ENCODE peak calls at places on chromosomes 2 and 18, in four cellular contexts. One of them, this sample, is unnamed.

GRCh38 chr18:11995445-11996189 is 14.3 kb downstream of the IMPA2 start:
- DNase-seq in body of pancreas: peak
- DNase-seq in AG04449: no peak
- DNase-seq in dorsolateral prefrontal cortex: peak
- DNase-seq in this sample: peak

GRCh38 chr2:10042301-10043161 is 819 bp upstream of the KLF11 start:
- DNase-seq in body of pancreas: peak
- DNase-seq in AG04449: no peak
- DNase-seq in dorsolateral prefrontal cortex: peak
- DNase-seq in this sample: peak

GRCh38 chr18:24792164-24792563 is 331.7 kb downstream of the HRH4 start:
- DNase-seq in body of pancreas: no peak
- DNase-seq in dorsolateral prefrontal cortex: no peak
- DNase-seq in AG04449: no peak
- DNase-seq in this sample: no peak

GRCh38 chr18:12990662-12990976 is 543 bp upstream of the CEP192 start:
- DNase-seq in body of pancreas: no peak
- DNase-seq in AG04449: no peak
- DNase-seq in dorsolateral prefrontal cortex: no peak
- DNase-seq in this sample: no peak

GRCh38 chr18:13890962-13891361 is 24.4 kb downstream of the MC2R start:
- DNase-seq in body of pancreas: no peak
- DNase-seq in AG04449: no peak
- DNase-seq in dorsolateral prefrontal cortex: no peak
- DNase-seq in this sample: no peak

GRCh38 chr2:45132551-45132950 is 123.3 kb upstream of the SIX2 start:
- DNase-seq in AG04449: no peak
- DNase-seq in dorsolateral prefrontal cortex: no peak
- DNase-seq in body of pancreas: no peak
- DNase-seq in this sample: no peak

GRCh38 chr2:236873666-236874065 is 212.0 kb upstream of the COPS8 start:
- DNase-seq in AG04449: no peak
- DNase-seq in body of pancreas: no peak
- DNase-seq in dorsolateral prefrontal cortex: no peak
- DNase-seq in this sample: no peak

GRCh38 chr2:3481736-3482362 is 37.5 kb downstream of the ADI1 start:
- DNase-seq in AG04449: no peak
- DNase-seq in body of pancreas: no peak
- DNase-seq in dorsolateral prefrontal cortex: no peak
- DNase-seq in this sample: no peak

GRCh38 chr18:53380063-53380639 is 844.3 kb downstream of the MBD2 start:
- DNase-seq in body of pancreas: no peak
- DNase-seq in AG04449: peak
- DNase-seq in dorsolateral prefrontal cortex: no peak
- DNase-seq in this sample: peak

GRCh38 chr2:189379287-189379630 is 62.0 kb upstream of the WDR75 start:
- DNase-seq in AG04449: no peak
- DNase-seq in body of pancreas: no peak
- DNase-seq in dorsolateral prefrontal cortex: no peak
- DNase-seq in this sample: no peak

GRCh38 chr2:215899111-215900074 is 114.0 kb downstream of the MREG start:
- DNase-seq in dorsolateral prefrontal cortex: no peak
- DNase-seq in AG04449: peak
- DNase-seq in body of pancreas: no peak
- DNase-seq in this sample: no peak

GRCh38 chr2:165698621-165698946 is 95.5 kb downstream of the GALNT3 start:
- DNase-seq in body of pancreas: peak
- DNase-seq in AG04449: no peak
- DNase-seq in dorsolateral prefrontal cortex: peak
- DNase-seq in this sample: no peak

GRCh38 chr2:138564586-138565250 is 63.1 kb downstream of the SPOPL start:
- DNase-seq in body of pancreas: no peak
- DNase-seq in dorsolateral prefrontal cortex: no peak
- DNase-seq in AG04449: no peak
- DNase-seq in this sample: no peak

GRCh38 chr2:174518397-174518796 is 31.6 kb upstream of the GPR155 start:
- DNase-seq in AG04449: no peak
- DNase-seq in dorsolateral prefrontal cortex: no peak
- DNase-seq in body of pancreas: no peak
- DNase-seq in this sample: no peak

GRCh38 chr2:160075171-160075570 is 12.8 kb upstream of the PLA2R1 start:
- DNase-seq in AG04449: peak
- DNase-seq in body of pancreas: no peak
- DNase-seq in dorsolateral prefrontal cortex: no peak
- DNase-seq in this sample: no peak

GRCh38 chr2:235378261-235378660 is 115.6 kb upstream of the AGAP1 start:
- DNase-seq in AG04449: no peak
- DNase-seq in dorsolateral prefrontal cortex: no peak
- DNase-seq in body of pancreas: peak
- DNase-seq in this sample: no peak

GRCh38 chr18:51190000-51190399 is 7.5 kb downstream of the MEX3C start:
- DNase-seq in AG04449: no peak
- DNase-seq in body of pancreas: no peak
- DNase-seq in dorsolateral prefrontal cortex: no peak
- DNase-seq in this sample: no peak

GRCh38 chr2:143231257-143231650 is 102.0 kb downstream of the ARHGAP15 start:
- DNase-seq in dorsolateral prefrontal cortex: no peak
- DNase-seq in AG04449: no peak
- DNase-seq in body of pancreas: no peak
- DNase-seq in this sample: no peak

GRCh38 chr2:157443795-157444642 is at the start of gene CYTIP:
- DNase-seq in dorsolateral prefrontal cortex: no peak
- DNase-seq in body of pancreas: peak
- DNase-seq in AG04449: no peak
- DNase-seq in this sample: no peak

GRCh38 chr2:172399765-172400164 is 27.6 kb upstream of the ITGA6 start:
- DNase-seq in dorsolateral prefrontal cortex: no peak
- DNase-seq in AG04449: no peak
- DNase-seq in body of pancreas: no peak
- DNase-seq in this sample: no peak

GRCh38 chr18:80175451-80176235 is 66.6 kb downstream of the ADNP2 start:
- DNase-seq in dorsolateral prefrontal cortex: no peak
- DNase-seq in body of pancreas: no peak
- DNase-seq in AG04449: no peak
- DNase-seq in this sample: no peak

GRCh38 chr18:75211721-75212625 is 1.4 kb downstream of the TSHZ1 start:
- DNase-seq in body of pancreas: peak
- DNase-seq in AG04449: no peak
- DNase-seq in dorsolateral prefrontal cortex: no peak
- DNase-seq in this sample: peak

GRCh38 chr2:143852748-143853147 is 667.2 kb downstream of the ZEB2 start:
- DNase-seq in body of pancreas: no peak
- DNase-seq in dorsolateral prefrontal cortex: no peak
- DNase-seq in AG04449: no peak
- DNase-seq in this sample: no peak

GRCh38 chr2:172783091-172783898 is 47.6 kb downstream of the RAPGEF4 start:
- DNase-seq in AG04449: peak
- DNase-seq in dorsolateral prefrontal cortex: no peak
- DNase-seq in body of pancreas: peak
- DNase-seq in this sample: peak

GRCh38 chr2:102481931-102482330 is 8.9 kb downstream of the SLC9A4 start:
- DNase-seq in body of pancreas: no peak
- DNase-seq in AG04449: no peak
- DNase-seq in dorsolateral prefrontal cortex: no peak
- DNase-seq in this sample: no peak

GRCh38 chr18:31409301-31409700 is 32.7 kb downstream of the DSG4 start:
- DNase-seq in AG04449: no peak
- DNase-seq in dorsolateral prefrontal cortex: no peak
- DNase-seq in body of pancreas: no peak
- DNase-seq in this sample: no peak

GRCh38 chr2:20584637-20585321 is 66.1 kb downstream of the HS1BP3 start:
- DNase-seq in body of pancreas: peak
- DNase-seq in AG04449: peak
- DNase-seq in dorsolateral prefrontal cortex: peak
- DNase-seq in this sample: no peak

GRCh38 chr2:84497285-84497684 is 19.0 kb upstream of the DNAH6 start:
- DNase-seq in AG04449: no peak
- DNase-seq in body of pancreas: no peak
- DNase-seq in dorsolateral prefrontal cortex: no peak
- DNase-seq in this sample: no peak

GRCh38 chr2:63983986-63984605 is 35.1 kb downstream of the VPS54 start:
- DNase-seq in body of pancreas: no peak
- DNase-seq in dorsolateral prefrontal cortex: no peak
- DNase-seq in AG04449: no peak
- DNase-seq in this sample: no peak

GRCh38 chr2:64644240-64645013 is 9.3 kb downstream of the SERTAD2 start:
- DNase-seq in body of pancreas: peak
- DNase-seq in AG04449: no peak
- DNase-seq in dorsolateral prefrontal cortex: no peak
- DNase-seq in this sample: peak

DNA sequence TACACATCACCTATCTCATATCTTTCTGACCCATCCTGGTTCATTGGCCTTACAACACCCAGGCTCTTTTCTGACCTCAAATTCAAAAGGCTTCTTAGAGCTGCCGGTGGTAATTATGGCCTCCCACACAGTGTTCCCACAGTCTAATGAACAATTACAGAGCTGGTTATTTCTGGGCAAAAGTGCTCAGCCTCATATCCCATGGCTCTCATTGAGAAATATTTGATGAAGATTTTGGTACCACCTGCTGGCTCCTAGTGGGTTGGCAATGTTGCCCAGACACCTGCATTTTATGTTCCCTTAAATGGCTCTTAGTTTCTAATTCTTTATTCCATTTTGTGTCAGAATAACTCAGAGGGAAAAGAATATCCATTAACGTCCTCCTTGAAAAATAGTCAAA is 20.1 kb upstream of the SCYGR2 start:
- DNase-seq in AG04449: no peak
- DNase-seq in dorsolateral prefrontal cortex: no peak
- DNase-seq in body of pancreas: no peak
- DNase-seq in this sample: no peak
- TF ChIP-seq CTCF in AG04449: no peak
- TF ChIP-seq CTCF in dorsolateral prefrontal cortex: no peak
- TF ChIP-seq CTCF in body of pancreas: no peak
- TF ChIP-seq CTCF in this sample: no peak

GRCh38 chr2:113206251-113206650 is 32.5 kb downstream of the PSD4 start:
- DNase-seq in AG04449: no peak
- DNase-seq in dorsolateral prefrontal cortex: no peak
- DNase-seq in body of pancreas: no peak
- DNase-seq in this sample: no peak
- TF ChIP-seq CTCF in AG04449: no peak
- TF ChIP-seq CTCF in dorsolateral prefrontal cortex: no peak
- TF ChIP-seq CTCF in body of pancreas: no peak
- TF ChIP-seq CTCF in this sample: no peak

GRCh38 chr18:55323051-55323994 is 264.7 kb downstream of the TCF4 start:
- DNase-seq in body of pancreas: no peak
- DNase-seq in dorsolateral prefrontal cortex: no peak
- DNase-seq in AG04449: no peak
- DNase-seq in this sample: no peak

GRCh38 chr18:55320399-55321255 is 267.4 kb downstream of the TCF4 start:
- DNase-seq in body of pancreas: no peak
- DNase-seq in AG04449: no peak
- DNase-seq in dorsolateral prefrontal cortex: no peak
- DNase-seq in this sample: no peak

GRCh38 chr18:55319517-55319905 is 268.5 kb downstream of the TCF4 start:
- DNase-seq in body of pancreas: no peak
- DNase-seq in AG04449: no peak
- DNase-seq in dorsolateral prefrontal cortex: no peak
- DNase-seq in this sample: no peak

GRCh38 chr18:55322176-55322735 is 265.7 kb downstream of the TCF4 start:
- DNase-seq in AG04449: peak
- DNase-seq in body of pancreas: peak
- DNase-seq in dorsolateral prefrontal cortex: peak
- DNase-seq in this sample: peak

DNA sequence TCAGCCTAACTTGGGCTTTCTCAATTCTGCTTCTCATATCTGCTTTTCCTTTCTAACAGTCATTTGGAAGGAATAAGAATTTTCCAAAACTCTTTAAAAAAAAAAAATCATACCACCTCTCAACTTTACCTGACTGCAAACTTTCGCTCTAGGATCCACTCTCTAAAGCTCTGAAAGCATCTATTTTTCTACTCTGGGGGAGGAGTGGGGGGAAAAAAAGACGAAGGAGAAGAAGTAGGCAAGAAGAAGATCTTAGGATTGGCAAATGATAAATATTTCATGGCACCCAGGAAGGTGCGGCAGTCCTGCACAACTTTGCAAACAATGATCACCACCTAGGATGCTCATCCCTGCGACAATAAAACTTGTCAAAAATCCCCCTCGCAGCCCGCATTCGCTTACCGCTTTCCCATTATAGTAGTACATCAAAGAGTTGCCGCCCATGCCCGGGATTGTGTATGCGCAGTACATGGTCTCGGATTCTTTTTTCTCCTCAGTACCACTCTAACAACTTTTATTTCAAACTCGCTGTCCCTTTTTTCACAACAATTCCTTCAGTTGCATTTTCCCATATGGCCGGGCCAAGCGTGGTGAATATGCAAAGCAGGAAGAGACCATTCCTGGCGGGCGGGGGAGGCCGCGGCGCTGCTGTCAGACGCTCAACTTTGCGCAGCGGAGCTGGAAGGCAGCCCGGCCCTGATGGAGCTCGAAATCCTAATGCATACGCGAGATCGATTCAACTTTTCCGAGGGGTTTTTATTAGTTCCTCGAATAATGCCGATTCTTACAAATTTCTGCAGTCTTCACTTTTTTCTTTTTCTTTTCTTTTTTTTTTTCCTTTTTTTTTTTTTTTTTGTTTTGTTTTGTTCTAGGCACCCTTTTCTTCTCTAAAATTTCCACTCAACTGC is 266.5 kb downstream of the TCF4 start:
- DNase-seq in AG04449: no peak
- DNase-seq in dorsolateral prefrontal cortex: peak
- DNase-seq in body of pancreas: peak
- DNase-seq in this sample: peak
- TF ChIP-seq CTCF in AG04449: no peak
- TF ChIP-seq CTCF in dorsolateral prefrontal cortex: no peak
- TF ChIP-seq CTCF in body of pancreas: no peak
- TF ChIP-seq CTCF in this sample: no peak

GRCh38 chr2:151156943-151157705 is 104.5 kb downstream of the RBM43 start:
- DNase-seq in body of pancreas: no peak
- DNase-seq in dorsolateral prefrontal cortex: no peak
- DNase-seq in AG04449: no peak
- DNase-seq in this sample: no peak

GRCh38 chr2:151156431-151156830 is 105.2 kb downstream of the RBM43 start:
- DNase-seq in AG04449: no peak
- DNase-seq in body of pancreas: no peak
- DNase-seq in dorsolateral prefrontal cortex: no peak
- DNase-seq in this sample: no peak

GRCh38 chr2:151166410-151166809 is 95.3 kb downstream of the RBM43 start:
- DNase-seq in body of pancreas: no peak
- DNase-seq in AG04449: no peak
- DNase-seq in dorsolateral prefrontal cortex: no peak
- DNase-seq in this sample: no peak

GRCh38 chr2:151159109-151159690 is 102.5 kb downstream of the RBM43 start:
- DNase-seq in body of pancreas: no peak
- DNase-seq in AG04449: no peak
- DNase-seq in dorsolateral prefrontal cortex: no peak
- DNase-seq in this sample: no peak

DNA sequence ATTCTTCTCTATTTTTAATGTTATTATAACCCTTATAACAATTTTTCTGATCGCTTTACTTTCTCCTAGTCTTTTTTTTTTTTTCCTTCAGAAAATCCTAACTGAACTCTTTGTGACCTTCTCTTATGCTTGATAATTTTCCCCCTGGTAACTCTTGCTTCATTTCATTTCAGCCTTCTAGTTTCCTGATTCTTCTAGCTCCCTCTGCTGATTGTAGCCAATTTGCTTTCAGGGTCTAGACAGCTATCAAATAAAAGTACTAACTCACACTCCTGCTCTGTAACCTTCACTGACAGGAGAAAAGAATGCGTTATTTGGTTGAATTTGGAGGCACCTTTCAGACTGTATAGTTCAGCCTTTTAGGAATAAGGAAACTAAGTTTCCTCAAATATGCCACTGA is 99.5 kb downstream of the RBM43 start:
- DNase-seq in body of pancreas: no peak
- DNase-seq in AG04449: peak
- DNase-seq in dorsolateral prefrontal cortex: no peak
- DNase-seq in this sample: no peak
- TF ChIP-seq CTCF in body of pancreas: no peak
- TF ChIP-seq CTCF in AG04449: peak
- TF ChIP-seq CTCF in dorsolateral prefrontal cortex: no peak
- TF ChIP-seq CTCF in this sample: peak